ENCODE peak calls at places on chromosomes 12 and 14, in seven cellular contexts. One of them, this sample, is unnamed.

GRCh38 chr14:97878727-97879126 is 1081.5 kb downstream of the VRK1 start:
- DNase-seq in Panc1: no peak
- DNase-seq in sigmoid colon: peak
- DNase-seq in vagina: no peak
- DNase-seq in K562: no peak
- DNase-seq in stomach: no peak
- DNase-seq in HepG2: no peak
- DNase-seq in this sample: no peak

GRCh38 chr14:105340821-105341408 is 26.4 kb downstream of the PACS2 start:
- DNase-seq in K562: no peak
- DNase-seq in sigmoid colon: no peak
- DNase-seq in stomach: no peak
- DNase-seq in vagina: no peak
- DNase-seq in Panc1: no peak
- DNase-seq in HepG2: no peak
- DNase-seq in this sample: no peak

GRCh38 chr12:121124402-121125109 is 8.1 kb upstream of the P2RX7 start:
- DNase-seq in sigmoid colon: no peak
- DNase-seq in HepG2: peak
- DNase-seq in Panc1: peak
- DNase-seq in K562: no peak
- DNase-seq in vagina: no peak
- DNase-seq in stomach: no peak
- DNase-seq in this sample: no peak

GRCh38 chr14:62213516-62213915 is 451.3 kb downstream of the SNAPC1 start:
- DNase-seq in K562: no peak
- DNase-seq in vagina: no peak
- DNase-seq in sigmoid colon: no peak
- DNase-seq in Panc1: no peak
- DNase-seq in stomach: no peak
- DNase-seq in HepG2: no peak
- DNase-seq in this sample: no peak

GRCh38 chr14:75504411-75504810 is 17.9 kb upstream of the BATF start:
- DNase-seq in stomach: no peak
- DNase-seq in K562: no peak
- DNase-seq in Panc1: no peak
- DNase-seq in HepG2: peak
- DNase-seq in sigmoid colon: no peak
- DNase-seq in vagina: no peak
- DNase-seq in this sample: no peak

GRCh38 chr14:103056322-103057027 is 874 bp downstream of the CDC42BPB start:
- DNase-seq in vagina: no peak
- DNase-seq in Panc1: no peak
- DNase-seq in stomach: peak
- DNase-seq in HepG2: no peak
- DNase-seq in sigmoid colon: peak
- DNase-seq in K562: peak
- DNase-seq in this sample: no peak

GRCh38 chr12:79411791-79412190 is 279.0 kb downstream of the PAWR start:
- DNase-seq in HepG2: no peak
- DNase-seq in K562: no peak
- DNase-seq in sigmoid colon: no peak
- DNase-seq in stomach: no peak
- DNase-seq in vagina: no peak
- DNase-seq in Panc1: no peak
- DNase-seq in this sample: no peak

GRCh38 chr12:63238892-63239291 is 87.9 kb upstream of the AVPR1A start:
- DNase-seq in vagina: no peak
- DNase-seq in Panc1: no peak
- DNase-seq in stomach: no peak
- DNase-seq in sigmoid colon: no peak
- DNase-seq in K562: no peak
- DNase-seq in HepG2: no peak
- DNase-seq in this sample: no peak

GRCh38 chr12:57603758-57604453 is 718 bp upstream of the DTX3 start:
- DNase-seq in vagina: no peak
- DNase-seq in K562: no peak
- DNase-seq in HepG2: no peak
- DNase-seq in stomach: no peak
- DNase-seq in Panc1: no peak
- DNase-seq in sigmoid colon: peak
- DNase-seq in this sample: no peak

GRCh38 chr14:81555051-81555450 is 21.4 kb upstream of the SEL1L start:
- DNase-seq in K562: no peak
- DNase-seq in stomach: no peak
- DNase-seq in Panc1: no peak
- DNase-seq in HepG2: no peak
- DNase-seq in vagina: no peak
- DNase-seq in sigmoid colon: no peak
- DNase-seq in this sample: no peak

GRCh38 chr12:105018761-105019160 is 32.6 kb downstream of the NOPCHAP1 start:
- DNase-seq in vagina: no peak
- DNase-seq in stomach: no peak
- DNase-seq in Panc1: no peak
- DNase-seq in K562: no peak
- DNase-seq in HepG2: no peak
- DNase-seq in sigmoid colon: no peak
- DNase-seq in this sample: no peak

DNA sequence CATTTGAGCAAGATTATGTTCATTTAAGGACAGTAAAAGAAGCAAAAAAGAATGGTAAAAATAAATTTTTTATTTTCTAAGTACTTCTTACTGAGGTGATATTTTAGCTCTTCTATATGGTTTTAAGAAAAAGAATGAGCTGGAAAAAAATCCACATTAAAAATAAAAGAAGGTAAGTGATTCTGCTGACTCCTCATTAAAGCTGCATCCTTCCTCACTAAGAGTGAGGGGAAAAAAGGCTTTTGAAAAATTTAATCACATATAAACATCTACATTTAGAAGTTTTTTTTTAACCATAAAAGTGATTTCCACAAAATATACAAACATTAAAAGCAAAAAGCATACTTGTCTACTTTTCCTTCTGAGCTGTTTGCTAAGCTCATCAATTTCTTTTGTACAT is 28.3 kb upstream of the FBLN5 start:
- DNase-seq in stomach: no peak
- DNase-seq in K562: no peak
- DNase-seq in vagina: no peak
- DNase-seq in sigmoid colon: no peak
- DNase-seq in Panc1: no peak
- DNase-seq in HepG2: no peak
- DNase-seq in this sample: no peak
- TF ChIP-seq POLR2AphosphoS5 in stomach: no peak
- TF ChIP-seq POLR2AphosphoS5 in K562: no peak
- TF ChIP-seq POLR2AphosphoS5 in vagina: no peak
- TF ChIP-seq POLR2AphosphoS5 in sigmoid colon: no peak
- TF ChIP-seq POLR2AphosphoS5 in Panc1: no peak
- TF ChIP-seq POLR2AphosphoS5 in HepG2: no peak
- TF ChIP-seq POLR2AphosphoS5 in this sample: no peak

GRCh38 chr14:104116544-104117340 is 21.6 kb upstream of the KIF26A start:
- DNase-seq in sigmoid colon: no peak
- DNase-seq in Panc1: no peak
- DNase-seq in vagina: no peak
- DNase-seq in stomach: peak
- DNase-seq in HepG2: no peak
- DNase-seq in K562: no peak
- DNase-seq in this sample: no peak

GRCh38 chr14:104114421-104115130 is 23.8 kb upstream of the KIF26A start:
- DNase-seq in K562: no peak
- DNase-seq in Panc1: no peak
- DNase-seq in HepG2: no peak
- DNase-seq in sigmoid colon: no peak
- DNase-seq in stomach: peak
- DNase-seq in vagina: no peak
- DNase-seq in this sample: no peak

GRCh38 chr14:104117341-104118005 is 20.9 kb upstream of the KIF26A start:
- DNase-seq in sigmoid colon: no peak
- DNase-seq in stomach: peak
- DNase-seq in K562: no peak
- DNase-seq in Panc1: no peak
- DNase-seq in HepG2: no peak
- DNase-seq in vagina: no peak
- DNase-seq in this sample: no peak

GRCh38 chr14:104115131-104115600 is 23.2 kb upstream of the KIF26A start:
- DNase-seq in sigmoid colon: no peak
- DNase-seq in K562: no peak
- DNase-seq in Panc1: no peak
- DNase-seq in HepG2: no peak
- DNase-seq in vagina: no peak
- DNase-seq in stomach: peak
- DNase-seq in this sample: no peak

DNA sequence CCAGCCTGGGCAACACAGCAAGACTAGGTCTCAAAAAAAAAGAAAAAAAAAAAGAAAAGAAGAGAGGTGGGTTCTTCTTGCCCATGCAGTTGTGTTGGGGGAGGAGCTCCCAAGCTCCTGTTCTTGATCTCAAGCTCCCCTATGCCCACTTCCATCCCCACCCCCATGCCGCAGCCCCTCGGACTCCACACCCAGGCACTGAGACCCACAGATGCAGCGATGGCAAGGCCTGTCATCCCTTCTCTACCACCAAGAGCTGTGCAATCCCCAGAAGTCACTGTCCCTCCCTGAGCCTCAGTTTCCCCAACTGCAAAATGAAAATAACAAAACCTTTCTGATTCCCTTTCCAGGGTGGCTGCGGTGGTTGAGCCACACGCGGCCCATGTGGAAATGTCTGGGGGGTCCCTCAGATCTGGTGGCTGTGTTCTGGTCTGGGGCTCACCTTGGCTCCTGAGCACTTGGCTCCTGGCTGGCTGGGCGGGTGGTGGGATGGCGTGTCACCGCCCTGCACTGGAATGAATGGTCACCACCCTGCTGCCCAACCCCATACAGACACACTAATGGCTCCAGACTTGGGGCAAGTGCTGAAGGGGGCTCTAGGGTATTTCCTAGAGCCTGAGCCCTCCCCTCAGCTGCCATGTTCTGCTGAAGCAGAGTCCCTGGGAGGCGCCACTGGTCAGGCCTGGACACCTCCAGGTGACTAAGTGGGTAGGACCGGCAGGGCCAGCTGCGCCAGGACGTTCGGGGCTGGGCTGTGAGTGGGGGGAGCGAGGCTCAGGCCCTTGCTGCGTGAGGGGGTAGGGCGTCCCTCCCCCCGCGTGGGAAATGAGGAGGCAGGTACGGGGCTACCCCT is 22.5 kb upstream of the KIF26A start:
- DNase-seq in Panc1: no peak
- DNase-seq in sigmoid colon: no peak
- DNase-seq in K562: no peak
- DNase-seq in HepG2: no peak
- DNase-seq in stomach: peak
- DNase-seq in vagina: no peak
- DNase-seq in this sample: no peak
- TF ChIP-seq CTCF in Panc1: no peak
- TF ChIP-seq CTCF in sigmoid colon: no peak
- TF ChIP-seq CTCF in K562: no peak
- TF ChIP-seq CTCF in HepG2: no peak
- TF ChIP-seq CTCF in stomach: no peak
- TF ChIP-seq CTCF in vagina: no peak
- TF ChIP-seq CTCF in this sample: no peak

GRCh38 chr14:95041477-95042020 is 115.8 kb downstream of the DICER1 start:
- DNase-seq in vagina: peak
- DNase-seq in sigmoid colon: no peak
- DNase-seq in K562: no peak
- DNase-seq in Panc1: no peak
- DNase-seq in HepG2: no peak
- DNase-seq in stomach: no peak
- DNase-seq in this sample: no peak
- H3K27ac ChIP-seq in vagina: peak
- H3K27ac ChIP-seq in sigmoid colon: no peak
- H3K27ac ChIP-seq in K562: no peak
- H3K27ac ChIP-seq in Panc1: no peak
- H3K27ac ChIP-seq in HepG2: no peak
- H3K27ac ChIP-seq in stomach: no peak
- H3K27ac ChIP-seq in this sample: no peak

DNA sequence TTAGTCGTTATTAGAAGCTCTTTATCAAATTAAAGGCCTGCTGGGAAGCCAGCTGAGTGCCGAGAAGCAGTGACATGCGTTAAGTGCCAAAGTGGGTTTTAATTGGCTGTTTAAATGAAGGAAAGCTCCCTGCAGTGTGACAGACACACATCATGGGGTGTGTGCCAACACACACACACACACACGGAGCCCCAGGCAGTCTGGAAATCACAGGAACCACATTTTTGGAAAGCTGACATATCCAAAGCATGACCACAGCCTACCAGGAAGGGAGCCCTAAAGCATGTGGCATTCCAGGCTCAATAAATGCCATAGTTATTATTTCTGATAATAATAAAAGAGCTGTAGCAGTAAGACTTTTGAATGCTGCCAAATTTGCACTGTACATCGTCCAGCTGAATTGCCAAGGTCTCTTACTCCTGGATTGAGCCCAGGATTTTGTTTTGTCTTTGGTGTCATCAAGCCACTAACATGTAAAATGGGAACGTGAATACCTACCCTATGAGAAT is 135.2 kb downstream of the TMEM30B start:
- DNase-seq in stomach: no peak
- DNase-seq in sigmoid colon: no peak
- DNase-seq in Panc1: no peak
- DNase-seq in vagina: no peak
- DNase-seq in K562: no peak
- DNase-seq in HepG2: no peak
- DNase-seq in this sample: no peak
- TF ChIP-seq POLR2AphosphoS5 in stomach: no peak
- TF ChIP-seq POLR2AphosphoS5 in sigmoid colon: no peak
- TF ChIP-seq POLR2AphosphoS5 in Panc1: no peak
- TF ChIP-seq POLR2AphosphoS5 in vagina: no peak
- TF ChIP-seq POLR2AphosphoS5 in K562: no peak
- TF ChIP-seq POLR2AphosphoS5 in HepG2: no peak
- TF ChIP-seq POLR2AphosphoS5 in this sample: no peak

DNA sequence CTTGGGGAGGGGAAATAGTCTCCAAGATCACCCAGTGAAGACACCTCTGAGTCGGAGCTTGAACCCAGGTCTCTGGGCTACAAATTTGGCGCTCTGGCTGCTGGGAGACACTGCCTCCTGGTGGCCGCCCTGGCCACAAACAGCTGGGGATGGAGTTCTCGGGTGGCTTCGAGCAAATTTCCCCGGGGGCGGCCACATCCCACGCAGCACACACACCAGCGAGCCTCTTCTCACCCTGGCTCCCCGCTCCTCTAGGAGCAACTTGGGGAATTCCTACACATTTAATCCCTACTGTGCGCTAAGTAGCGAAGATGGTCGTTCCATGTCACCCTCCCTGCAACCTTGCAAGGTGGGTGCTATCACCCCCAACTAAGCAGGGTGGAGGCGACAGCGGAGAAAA is 66.2 kb upstream of the BEGAIN start:
- DNase-seq in sigmoid colon: no peak
- DNase-seq in Panc1: no peak
- DNase-seq in vagina: no peak
- DNase-seq in HepG2: no peak
- DNase-seq in stomach: no peak
- DNase-seq in K562: peak
- DNase-seq in this sample: peak
- TF ChIP-seq CTCF in sigmoid colon: no peak
- TF ChIP-seq CTCF in Panc1: peak
- TF ChIP-seq CTCF in vagina: no peak
- TF ChIP-seq CTCF in HepG2: peak
- TF ChIP-seq CTCF in stomach: no peak
- TF ChIP-seq CTCF in K562: peak
- TF ChIP-seq CTCF in this sample: peak

This sample was measured in HL-60.